ENCODE peak calls at places on chromosomes 1 and 21, in four cellular contexts. One of them, this sample, is unnamed.

GRCh38 chr1:62159940-62160348 is 34.7 kb upstream of the L1TD1 start:
- DNase-seq in CD8-positive, alpha-beta T cell: no peak
- DNase-seq in mammary epithelial cell: no peak
- DNase-seq in left ventricle myocardium inferior: no peak
- DNase-seq in this sample: no peak

GRCh38 chr1:145871994-145872411 is 13.1 kb upstream of the PIAS3 start:
- DNase-seq in mammary epithelial cell: peak
- DNase-seq in left ventricle myocardium inferior: peak
- DNase-seq in CD8-positive, alpha-beta T cell: no peak
- DNase-seq in this sample: peak

GRCh38 chr1:247297263-247298123 is 34.2 kb downstream of the ZNF496 start:
- DNase-seq in mammary epithelial cell: no peak
- DNase-seq in CD8-positive, alpha-beta T cell: no peak
- DNase-seq in left ventricle myocardium inferior: no peak
- DNase-seq in this sample: no peak

GRCh38 chr1:152227310-152227928 is 3.4 kb upstream of the HRNR start:
- DNase-seq in mammary epithelial cell: peak
- DNase-seq in CD8-positive, alpha-beta T cell: no peak
- DNase-seq in left ventricle myocardium inferior: no peak
- DNase-seq in this sample: no peak

GRCh38 chr1:109658533-109659051 is 2.7 kb downstream of the GSTM4 start:
- DNase-seq in mammary epithelial cell: no peak
- DNase-seq in left ventricle myocardium inferior: no peak
- DNase-seq in CD8-positive, alpha-beta T cell: no peak
- DNase-seq in this sample: no peak

GRCh38 chr1:2248127-2248826 is 20.2 kb downstream of the SKI start:
- DNase-seq in mammary epithelial cell: no peak
- DNase-seq in CD8-positive, alpha-beta T cell: no peak
- DNase-seq in left ventricle myocardium inferior: no peak
- DNase-seq in this sample: no peak

GRCh38 chr1:40575336-40575735 is 43.9 kb downstream of the ZNF684 start:
- DNase-seq in mammary epithelial cell: no peak
- DNase-seq in CD8-positive, alpha-beta T cell: no peak
- DNase-seq in left ventricle myocardium inferior: no peak
- DNase-seq in this sample: no peak

GRCh38 chr1:59743324-59744108 is 71.2 kb upstream of the HOOK1 start:
- DNase-seq in left ventricle myocardium inferior: peak
- DNase-seq in mammary epithelial cell: no peak
- DNase-seq in CD8-positive, alpha-beta T cell: no peak
- DNase-seq in this sample: no peak

GRCh38 chr1:119453021-119453420 is 38.1 kb downstream of the HSD3B2 start:
- DNase-seq in CD8-positive, alpha-beta T cell: no peak
- DNase-seq in left ventricle myocardium inferior: no peak
- DNase-seq in mammary epithelial cell: peak
- DNase-seq in this sample: no peak

GRCh38 chr21:33988237-33988835 is 72.7 kb upstream of the ATP5PO start:
- DNase-seq in left ventricle myocardium inferior: no peak
- DNase-seq in mammary epithelial cell: no peak
- DNase-seq in CD8-positive, alpha-beta T cell: no peak
- DNase-seq in this sample: no peak

GRCh38 chr1:155079487-155080249 is 1.0 kb downstream of the EFNA3 start:
- DNase-seq in mammary epithelial cell: no peak
- DNase-seq in left ventricle myocardium inferior: no peak
- DNase-seq in CD8-positive, alpha-beta T cell: no peak
- DNase-seq in this sample: no peak
- TF ChIP-seq CTCF in mammary epithelial cell: no peak
- TF ChIP-seq CTCF in left ventricle myocardium inferior: no peak
- TF ChIP-seq CTCF in CD8-positive, alpha-beta T cell: no peak
- TF ChIP-seq CTCF in this sample: no peak

GRCh38 chr1:215888159-215888558 is 321.1 kb downstream of the KCTD3 start:
- DNase-seq in left ventricle myocardium inferior: no peak
- DNase-seq in CD8-positive, alpha-beta T cell: no peak
- DNase-seq in mammary epithelial cell: no peak
- DNase-seq in this sample: no peak
- TF ChIP-seq CTCF in left ventricle myocardium inferior: no peak
- TF ChIP-seq CTCF in CD8-positive, alpha-beta T cell: no peak
- TF ChIP-seq CTCF in mammary epithelial cell: peak
- TF ChIP-seq CTCF in this sample: peak

GRCh38 chr1:174156437-174156836 is 2.9 kb upstream of the RABGAP1L start:
- DNase-seq in mammary epithelial cell: no peak
- DNase-seq in CD8-positive, alpha-beta T cell: no peak
- DNase-seq in left ventricle myocardium inferior: no peak
- DNase-seq in this sample: no peak

GRCh38 chr1:174153825-174154107 is 5.6 kb upstream of the RABGAP1L start:
- DNase-seq in left ventricle myocardium inferior: no peak
- DNase-seq in mammary epithelial cell: no peak
- DNase-seq in CD8-positive, alpha-beta T cell: no peak
- DNase-seq in this sample: no peak

GRCh38 chr1:174150499-174150898 is 8.8 kb upstream of the RABGAP1L start:
- DNase-seq in left ventricle myocardium inferior: no peak
- DNase-seq in CD8-positive, alpha-beta T cell: no peak
- DNase-seq in mammary epithelial cell: no peak
- DNase-seq in this sample: no peak

GRCh38 chr1:174152424-174152823 is 6.9 kb upstream of the RABGAP1L start:
- DNase-seq in CD8-positive, alpha-beta T cell: no peak
- DNase-seq in mammary epithelial cell: no peak
- DNase-seq in left ventricle myocardium inferior: no peak
- DNase-seq in this sample: no peak

DNA sequence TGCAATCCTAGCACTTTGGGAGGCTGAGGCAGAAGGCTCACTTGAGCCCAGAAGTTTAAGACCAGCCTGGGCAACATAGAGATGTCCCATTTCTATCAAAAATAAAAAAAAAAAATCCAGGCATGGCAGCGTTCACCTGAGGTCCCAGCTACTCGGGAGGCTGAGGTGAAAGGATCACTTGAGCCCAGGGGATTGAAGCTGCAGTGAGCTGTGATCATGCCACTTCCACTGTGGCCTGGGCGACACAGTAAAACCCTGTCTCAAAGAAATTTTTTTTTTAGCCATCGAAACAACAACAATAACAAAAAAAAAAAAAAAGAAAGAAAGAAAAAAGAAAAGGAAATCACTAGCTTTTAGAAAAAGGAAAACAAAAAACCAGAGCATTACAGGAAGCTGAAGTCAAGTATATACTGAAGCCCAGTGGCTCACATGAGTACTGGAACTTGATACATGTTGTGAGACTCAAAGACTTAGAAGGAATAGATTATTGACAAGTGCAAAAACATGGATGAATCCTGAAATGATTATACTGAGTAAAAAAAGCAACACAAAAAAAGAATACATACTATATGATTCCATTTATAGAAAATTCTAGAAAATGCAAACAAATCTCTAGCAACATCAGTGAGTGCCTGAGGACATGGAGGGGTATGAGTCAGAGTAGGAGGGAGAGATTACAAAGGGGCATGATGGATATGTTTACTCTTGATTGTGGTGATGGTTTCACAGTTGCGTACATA is 6.1 kb upstream of the RABGAP1L start:
- DNase-seq in left ventricle myocardium inferior: no peak
- DNase-seq in CD8-positive, alpha-beta T cell: no peak
- DNase-seq in mammary epithelial cell: peak
- DNase-seq in this sample: no peak
- TF ChIP-seq CTCF in left ventricle myocardium inferior: no peak
- TF ChIP-seq CTCF in CD8-positive, alpha-beta T cell: no peak
- TF ChIP-seq CTCF in mammary epithelial cell: peak
- TF ChIP-seq CTCF in this sample: no peak

GRCh38 chr21:16193758-16194606 is 464.2 kb downstream of the USP25 start:
- DNase-seq in left ventricle myocardium inferior: peak
- DNase-seq in mammary epithelial cell: peak
- DNase-seq in CD8-positive, alpha-beta T cell: no peak
- DNase-seq in this sample: no peak
- TF ChIP-seq CTCF in left ventricle myocardium inferior: peak
- TF ChIP-seq CTCF in mammary epithelial cell: peak
- TF ChIP-seq CTCF in CD8-positive, alpha-beta T cell: no peak
- TF ChIP-seq CTCF in this sample: no peak

GRCh38 chr1:196317535-196318522 is 290.4 kb downstream of the KCNT2 start:
- DNase-seq in mammary epithelial cell: peak
- DNase-seq in CD8-positive, alpha-beta T cell: no peak
- DNase-seq in left ventricle myocardium inferior: no peak
- DNase-seq in this sample: no peak
- TF ChIP-seq CTCF in mammary epithelial cell: peak
- TF ChIP-seq CTCF in CD8-positive, alpha-beta T cell: no peak
- TF ChIP-seq CTCF in left ventricle myocardium inferior: peak
- TF ChIP-seq CTCF in this sample: peak

GRCh38 chr1:82517586-82517985 is 716.9 kb downstream of the ADGRL2 start:
- DNase-seq in CD8-positive, alpha-beta T cell: no peak
- DNase-seq in left ventricle myocardium inferior: peak
- DNase-seq in mammary epithelial cell: no peak
- DNase-seq in this sample: no peak
- TF ChIP-seq CTCF in CD8-positive, alpha-beta T cell: no peak
- TF ChIP-seq CTCF in left ventricle myocardium inferior: peak
- TF ChIP-seq CTCF in mammary epithelial cell: peak
- TF ChIP-seq CTCF in this sample: no peak

This sample was measured in GM13977.